ENCODE peak calls at places on chromosomes 3 and 15, in eight cellular contexts. L is A549, B is Peyer's patch, O is psoas muscle, S is adrenal gland, N is upper lobe of right lung, P is HCT116, H is body of pancreas. A is an unnamed sample.

GRCh38 chr3:177733936-177734335 is 536.7 kb upstream of the TBL1XR1 start:
- DNase-seq in O (no peak), L (no peak), B (no peak), H (no peak), S (no peak), N (no peak), P (no peak), A (no peak)

GRCh38 chr15:52164631-52165265 is 26.4 kb downstream of the GNB5 start:
- DNase-seq in N (no peak), B (no peak), S (no peak), L (no peak), O (no peak), H (no peak), P (no peak), A (no peak)

GRCh38 chr15:21262851-21263400 is 177.4 kb downstream of the POTEB3 start:
- DNase-seq in B (no peak), H (no peak), L (no peak), P (no peak), O (no peak), S (no peak), N (no peak), A (no peak)

GRCh38 chr3:190531406-190531805 is 17.5 kb downstream of the IL1RAP start:
- DNase-seq in B (no peak), S (no peak), P (no peak), N (no peak), L (no peak), O (no peak), H (no peak), A (no peak)

GRCh38 chr3:38006031-38006430 is 15.4 kb downstream of the VILL start:
- DNase-seq in N (peak; percentile 48), O (no peak), L (no peak), B (peak; percentile 48), S (no peak), H (no peak), P (no peak), A (no peak)

GRCh38 chr3:29557825-29558224 is 277.0 kb downstream of the RBMS3 start:
- DNase-seq in O (no peak), N (no peak), S (no peak), P (no peak), B (no peak), L (no peak), H (no peak), A (no peak)

GRCh38 chr3:118818386-118818785 is 216.3 kb downstream of the IGSF11 start:
- DNase-seq in L (no peak), S (no peak), P (no peak), O (no peak), H (no peak), N (no peak), B (no peak), A (no peak)

GRCh38 chr15:82159922-82160321 is 102.6 kb downstream of the EFL1 start:
- DNase-seq in B (no peak), P (peak; percentile 43), H (no peak), L (peak; percentile 34), O (no peak), S (peak; percentile 27), N (no peak), A (no peak)

GRCh38 chr3:143784446-143784845 is 63.8 kb downstream of the SLC9A9 start:
- DNase-seq in B (no peak), P (no peak), L (no peak), H (no peak), S (no peak), O (no peak), N (no peak), A (no peak)

GRCh38 chr15:58306591-58307312 is 125.0 kb upstream of the LIPC start:
- DNase-seq in P (no peak), H (no peak), L (no peak), O (no peak), B (no peak), S (no peak), N (no peak), A (no peak)

GRCh38 chr3:29335438-29335837 is 54.6 kb downstream of the RBMS3 start:
- DNase-seq in H (peak; percentile 70), P (peak; percentile 15), B (no peak), O (peak; percentile 59), N (peak; percentile 76), S (peak; percentile 71), L (peak; percentile 51), A (no peak)

GRCh38 chr3:74447221-74447620 is 167.2 kb downstream of the CNTN3 start:
- DNase-seq in B (no peak), S (no peak), O (no peak), N (no peak), H (no peak), L (no peak), P (no peak), A (no peak)

GRCh38 chr3:159645874-159646273 is 342.8 kb upstream of the IL12A start:
- DNase-seq in L (no peak), O (no peak), B (no peak), S (no peak), P (no peak), H (no peak), N (no peak), A (no peak)

GRCh38 chr3:159640220-159640619 is 348.4 kb upstream of the IL12A start:
- DNase-seq in L (no peak), B (no peak), O (no peak), N (no peak), S (no peak), H (no peak), P (no peak), A (no peak)

GRCh38 chr3:159637895-159638542 is 350.6 kb upstream of the IL12A start:
- DNase-seq in P (peak; percentile 22), O (no peak), H (no peak), L (no peak), B (no peak), N (no peak), S (no peak), A (no peak)

GRCh38 chr3:159643406-159643805 is 345.2 kb upstream of the IL12A start:
- DNase-seq in B (no peak), P (no peak), L (no peak), H (no peak), O (no peak), N (no peak), S (no peak), A (no peak)
- H3K4me1 ChIP-seq in B (no peaks in the 10 kb centered on the region), P (peaks cover 2% of the 10 kb centered on the region), L (peaks cover 3% of the 10 kb centered on the region), H (no peaks in the 10 kb centered on the region), O (no peaks in the 10 kb centered on the region), N (no peaks in the 10 kb centered on the region), S (no peaks in the 10 kb centered on the region), A (no peaks in the 10 kb centered on the region)

GRCh38 chr3:24645047-24645446 is 150.4 kb upstream of the THRB start:
- DNase-seq in B (no peak), O (no peak), H (no peak), L (no peak), P (no peak), N (no peak), S (no peak), A (no peak)

GRCh38 chr3:24639061-24639460 is 144.4 kb upstream of the THRB start:
- DNase-seq in H (no peak), P (no peak), S (no peak), N (no peak), B (no peak), L (no peak), O (no peak), A (no peak)

GRCh38 chr3:24639640-24640329 is 145.1 kb upstream of the THRB start:
- DNase-seq in B (no peak), L (no peak), S (no peak), H (no peak), N (no peak), O (no peak), P (no peak), A (no peak)

GRCh38 chr3:24641628-24642027 is 147.0 kb upstream of the THRB start:
- DNase-seq in S (no peak), P (no peak), H (no peak), B (no peak), O (no peak), L (no peak), N (no peak), A (no peak)

DNA sequence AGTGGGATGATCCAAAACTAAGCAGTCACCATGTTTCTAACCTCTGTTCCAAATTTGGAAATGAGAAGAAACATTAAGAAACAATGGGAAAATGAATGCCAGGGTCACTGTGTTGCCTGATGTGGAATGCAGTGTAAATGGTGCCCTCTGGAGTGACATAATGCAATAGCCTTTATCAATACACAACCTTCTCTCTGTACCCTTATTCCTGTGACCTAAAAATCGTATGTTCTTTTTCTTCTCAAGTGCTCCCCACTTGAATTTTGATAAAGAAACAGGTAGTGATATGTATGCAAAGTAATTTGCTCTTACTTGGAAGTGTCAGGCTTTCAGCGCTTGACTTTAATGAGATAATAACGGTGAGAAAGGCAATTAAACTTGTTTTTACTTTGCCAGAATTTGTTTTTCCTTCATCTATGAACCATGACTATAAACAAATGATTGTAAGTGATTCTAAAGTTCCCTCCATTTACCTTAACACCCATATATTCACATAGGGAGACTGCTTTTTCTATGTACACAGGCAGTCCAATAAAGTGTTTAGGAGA is 145.8 kb upstream of the THRB start:
- DNase-seq in N (no peak), P (peak; percentile 27), S (no peak), B (no peak), L (peak; percentile 17), H (peak; percentile 10), O (no peak), A (peak; percentile 32)
- TF ChIP-seq CTCF in N (peak; percentile 58), P (peak; percentile 52), S (peak; percentile 55), B (peak; percentile 69), L (peak; percentile 67), H (peak; percentile 34), O (peak; percentile 35), A (peak; percentile 69)

GRCh38 chr15:37112963-37113362 is 12.6 kb upstream of the MEIS2 start:
- DNase-seq in P (no peak), S (no peak), B (no peak), L (no peak), N (no peak), H (no peak), O (no peak), A (no peak)

GRCh38 chr15:37109151-37109912 is 9.0 kb upstream of the MEIS2 start:
- DNase-seq in H (no peak), L (no peak), S (peak; percentile 29), B (no peak), P (no peak), N (no peak), O (no peak), A (no peak)

GRCh38 chr15:37112171-37112570 is 11.8 kb upstream of the MEIS2 start:
- DNase-seq in P (no peak), B (no peak), H (no peak), O (no peak), L (no peak), N (no peak), S (no peak), A (no peak)

GRCh38 chr15:37109952-37110630 is 9.7 kb upstream of the MEIS2 start:
- DNase-seq in S (peak; percentile 87), P (no peak), L (no peak), N (no peak), O (peak; percentile 64), H (peak; percentile 62), B (peak; percentile 50), A (no peak)

DNA sequence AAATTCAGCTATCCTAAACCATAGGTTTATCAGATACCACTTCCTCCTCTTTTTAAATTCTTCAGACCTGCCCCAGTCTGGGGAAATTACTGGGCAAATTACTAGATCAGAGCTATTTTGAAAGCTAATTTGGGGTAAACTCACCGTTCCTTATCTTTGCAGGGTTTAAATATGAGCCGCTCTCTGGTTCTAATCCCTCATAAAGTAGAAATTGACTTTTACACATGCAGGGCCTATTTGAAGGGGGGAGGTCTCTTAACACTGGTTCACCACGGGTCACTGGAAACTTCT is 11.0 kb upstream of the MEIS2 start:
- DNase-seq in N (no peak), H (no peak), P (no peak), L (no peak), O (no peak), S (no peak), B (no peak), A (no peak)
- H3K4me1 ChIP-seq in N (no peaks in the 10 kb centered on the region), H (peaks cover 12% of the 10 kb centered on the region), P (no peaks in the 10 kb centered on the region), L (no peaks in the 10 kb centered on the region), O (no peaks in the 10 kb centered on the region), S (peaks cover 18% of the 10 kb centered on the region), B (no peaks in the 10 kb centered on the region), A (no peaks in the 10 kb centered on the region)

GRCh38 chr3:153513236-153513635 is 351.2 kb downstream of the RAP2B start:
- DNase-seq in H (no peak), S (no peak), O (no peak), N (no peak), B (no peak), P (peak; percentile 7), L (peak; percentile 2), A (no peak)
- TF ChIP-seq CTCF in H (no peak), S (no peak), O (no peak), N (peak; percentile 23), B (no peak), P (peak; percentile 60), L (no peak), A (peak; percentile 28)